ENCODE peak calls at places on chromosomes 4 and X, in ten cellular contexts. T is iPS DF 6.9, Q is right atrium auricular region, N is aorta, R is substantia nigra, L is lung, V is breast epithelium, Z is PC-9, O is psoas muscle, K is mesendoderm. Y is an unnamed sample.

GRCh38 chr4:677431-678293 is 3.3 kb downstream of the MYL5 start:
- DNase-seq in T (no peak), Q (no peak), V (no peak), L (no peak), N (peak), O (no peak), Z (peak), R (no peak), K (no peak), Y (peak)

GRCh38 chr4:155772459-155773195 is 13.8 kb downstream of the GUCY1B1 start:
- DNase-seq in R (no peak), Z (no peak), T (no peak), N (no peak), V (no peak), L (no peak), O (no peak), K (peak), Q (no peak), Y (peak)

GRCh38 chr4:41146716-41147506 is 67.4 kb downstream of the APBB2 start:
- DNase-seq in N (peak), K (no peak), T (no peak), V (no peak), L (no peak), Z (no peak), R (peak), O (peak), Q (no peak), Y (no peak)

GRCh38 chrX:21972721-21973120 is 32.2 kb downstream of the SMS start:
- DNase-seq in Q (no peak), K (peak), V (no peak), N (peak), Z (no peak), L (no peak), T (no peak), O (no peak), R (no peak), Y (no peak)

GRCh38 chrX:45851434-45851991 is 650.8 kb upstream of the DIPK2B start:
- DNase-seq in N (peak), O (peak), R (no peak), V (no peak), Z (peak), K (peak), T (peak), Q (no peak), L (no peak), Y (peak)

GRCh38 chr4:81404294-81404693 is 67.4 kb downstream of the RASGEF1B start:
- DNase-seq in Q (no peak), K (peak), T (no peak), Z (no peak), V (no peak), O (no peak), R (no peak), L (no peak), N (no peak), Y (no peak)

GRCh38 chr4:176575141-176575731 is 217.5 kb downstream of the VEGFC start:
- DNase-seq in K (no peak), L (no peak), O (no peak), R (no peak), Q (no peak), Z (no peak), N (no peak), T (no peak), V (no peak), Y (no peak)

GRCh38 chr4:136124251-136124745 is 1408.0 kb downstream of the PCDH18 start:
- DNase-seq in Q (no peak), R (no peak), T (no peak), L (no peak), V (no peak), N (no peak), O (no peak), Z (no peak), K (no peak), Y (no peak)

GRCh38 chrX:107610667-107611066 is 17.6 kb upstream of the PRPS1 start:
- DNase-seq in O (no peak), Z (no peak), R (no peak), T (no peak), K (no peak), L (no peak), Q (peak), V (no peak), N (no peak), Y (no peak)

DNA sequence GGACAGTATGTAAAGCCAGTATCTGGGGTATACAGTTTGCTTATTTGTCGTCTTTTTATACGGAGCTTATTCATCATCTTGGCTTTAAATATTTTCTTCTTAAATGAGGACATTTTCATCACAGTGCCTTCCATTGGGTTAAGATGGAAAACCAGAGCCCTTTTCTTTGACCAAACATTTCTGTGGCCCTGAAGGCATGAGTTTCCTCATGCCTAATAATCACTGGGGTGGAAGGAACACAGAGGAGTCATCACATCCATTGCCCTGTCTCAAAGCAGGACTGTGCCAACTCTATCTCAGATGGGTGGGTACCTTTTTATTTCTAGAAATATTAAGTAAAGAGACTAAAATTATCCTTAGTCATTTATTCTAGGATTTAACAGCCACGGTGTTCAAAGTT is 40.0 kb downstream of the CHRDL1 start:
- DNase-seq in R (no peak), V (no peak), O (no peak), K (no peak), T (no peak), L (no peak), Q (no peak), Z (peak), N (no peak), Y (no peak)
- H3K27ac ChIP-seq in R (no peak), V (no peak), O (no peak), K (no peak), T (no peak), L (no peak), Q (no peak), Z (peak), N (no peak), Y (no peak)

DNA sequence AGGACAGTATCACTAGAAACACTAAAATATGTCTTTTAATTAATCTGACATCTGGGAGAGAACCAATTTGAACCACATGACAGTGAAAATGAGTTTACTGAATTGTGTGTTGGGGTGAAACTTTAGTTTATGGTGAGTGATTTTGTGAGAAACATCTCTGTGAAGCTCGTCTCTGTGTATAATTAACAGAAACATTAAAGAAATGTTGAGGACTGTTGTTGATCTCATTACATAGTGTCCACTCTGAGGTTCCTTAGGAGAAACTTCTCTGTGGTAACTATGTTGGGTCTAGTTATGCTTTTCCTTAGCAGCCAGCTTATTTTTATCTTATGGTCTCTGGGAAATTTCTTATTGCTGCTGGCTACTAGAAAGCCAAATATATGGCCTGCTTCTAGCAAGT is 15.8 kb downstream of the FGF2 start:
- DNase-seq in Z (no peak), T (no peak), L (no peak), R (no peak), K (no peak), O (no peak), Q (no peak), V (no peak), N (no peak), Y (no peak)
- H3K27ac ChIP-seq in Z (no peak), T (no peak), L (no peak), R (no peak), K (no peak), O (no peak), Q (no peak), V (peak), N (peak), Y (no peak)

GRCh38 chr4:118753685-118754084 is 68.5 kb downstream of the METTL14 start:
- DNase-seq in R (no peak), V (no peak), T (no peak), K (no peak), N (no peak), Z (no peak), L (no peak), Q (no peak), O (no peak), Y (no peak)
- H3K27ac ChIP-seq in R (no peak), V (peak), T (no peak), K (no peak), N (no peak), Z (no peak), L (no peak), Q (peak), O (no peak), Y (no peak)

GRCh38 chr4:110625593-110626292 is 2.9 kb upstream of the PITX2 start:
- DNase-seq in R (no peak), V (no peak), T (no peak), O (no peak), Q (no peak), L (no peak), K (peak), N (no peak), Z (no peak), Y (no peak)
- H3K27ac ChIP-seq in R (no peak), V (no peak), T (no peak), O (no peak), Q (no peak), L (no peak), K (no peak), N (no peak), Z (no peak), Y (no peak)

DNA sequence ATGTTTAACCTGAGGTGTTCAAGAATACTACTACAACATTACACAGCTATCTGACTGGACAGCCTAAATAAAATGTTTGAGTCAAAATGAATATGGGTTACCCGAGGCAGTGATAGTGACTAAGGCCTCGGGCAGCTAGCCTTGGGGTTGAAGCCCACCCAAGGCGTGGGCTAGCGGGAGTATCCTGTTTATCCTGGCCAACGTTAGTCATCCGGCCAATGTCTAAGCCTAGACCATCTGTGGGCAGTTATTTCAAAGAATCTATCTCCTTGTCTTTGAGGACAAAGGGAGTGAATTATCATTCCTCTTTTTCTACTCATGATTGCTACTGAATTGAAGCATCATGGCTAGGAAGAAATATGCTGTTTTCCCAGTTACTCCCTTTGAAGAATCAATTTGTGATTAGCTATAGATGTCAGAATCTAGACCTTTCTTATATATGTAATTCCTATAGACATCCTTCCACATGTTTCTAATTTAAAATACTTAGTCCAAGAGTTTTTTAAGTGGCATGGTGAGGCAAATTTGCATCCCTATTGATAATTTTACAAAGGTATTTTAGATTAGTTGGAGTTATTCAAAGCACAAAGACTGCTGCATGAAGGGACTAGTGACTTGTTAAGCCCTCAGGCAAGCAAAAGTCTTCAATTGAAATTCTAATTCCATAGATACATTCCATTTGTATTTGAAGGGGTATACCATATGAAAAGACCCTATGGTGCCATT is 6.0 kb upstream of the PDGFC start:
- DNase-seq in Z (no peak), Q (no peak), K (no peak), V (no peak), T (no peak), O (no peak), L (no peak), N (no peak), R (no peak), Y (peak)
- H3K27ac ChIP-seq in Z (no peak), Q (no peak), K (no peak), V (no peak), T (no peak), O (no peak), L (no peak), N (no peak), R (no peak), Y (no peak)

GRCh38 chrX:100673397-100673953 is 29.5 kb downstream of the SRPX2 start:
- DNase-seq in O (no peak), T (no peak), R (no peak), Q (no peak), N (no peak), L (no peak), Z (no peak), K (no peak), V (no peak), Y (no peak)

GRCh38 chrX:100677616-100678181 is 33.7 kb downstream of the SRPX2 start:
- DNase-seq in L (no peak), K (no peak), N (no peak), Z (no peak), V (no peak), O (no peak), T (no peak), R (no peak), Q (no peak), Y (no peak)

GRCh38 chrX:100674705-100675104 is 30.7 kb downstream of the SRPX2 start:
- DNase-seq in O (no peak), R (no peak), L (no peak), Q (no peak), Z (no peak), K (no peak), N (no peak), T (no peak), V (no peak), Y (no peak)
- H3K27ac ChIP-seq in O (no peak), R (no peak), L (no peak), Q (no peak), Z (no peak), K (no peak), N (no peak), T (no peak), V (no peak), Y (no peak)

GRCh38 chr4:129146639-129147038 is 50.7 kb downstream of the C4orf33 start:
- DNase-seq in K (peak), N (no peak), L (no peak), T (no peak), V (no peak), R (no peak), Z (no peak), Q (no peak), O (no peak), Y (no peak)

GRCh38 chr4:129145222-129145730 is 49.3 kb downstream of the C4orf33 start:
- DNase-seq in N (no peak), K (no peak), Z (no peak), O (no peak), L (no peak), T (no peak), V (no peak), Q (no peak), R (no peak), Y (no peak)

GRCh38 chr4:129148892-129149291 is 52.9 kb downstream of the C4orf33 start:
- DNase-seq in N (no peak), V (no peak), T (no peak), K (no peak), O (no peak), L (no peak), Q (no peak), R (no peak), Z (no peak), Y (no peak)

GRCh38 chr4:129143359-129143758 is 47.4 kb downstream of the C4orf33 start:
- DNase-seq in Q (no peak), V (no peak), T (no peak), N (no peak), L (no peak), K (no peak), R (no peak), O (no peak), Z (no peak), Y (no peak)

GRCh38 chr4:129144755-129145206 is 48.8 kb downstream of the C4orf33 start:
- DNase-seq in N (no peak), K (no peak), T (no peak), R (no peak), V (no peak), O (no peak), Z (no peak), L (no peak), Q (no peak), Y (no peak)
- H3K27ac ChIP-seq in N (no peak), K (no peak), T (no peak), R (no peak), V (no peak), O (no peak), Z (no peak), L (no peak), Q (no peak), Y (no peak)

GRCh38 chr4:33060873-33061542 is 2340.8 kb downstream of the PCDH7 start:
- DNase-seq in Q (no peak), R (peak), K (peak), T (peak), Z (no peak), O (peak), V (no peak), N (no peak), L (no peak), Y (peak)

GRCh38 chr4:33065749-33066148 is 2345.6 kb downstream of the PCDH7 start:
- DNase-seq in V (no peak), L (no peak), K (no peak), Z (no peak), T (no peak), Q (no peak), O (no peak), N (no peak), R (no peak), Y (no peak)

GRCh38 chr4:33063238-33063637 is 2343.1 kb downstream of the PCDH7 start:
- DNase-seq in T (no peak), R (no peak), V (no peak), N (no peak), Z (no peak), O (no peak), L (no peak), Q (no peak), K (no peak), Y (peak)

GRCh38 chr4:33062155-33062554 is 2342.0 kb downstream of the PCDH7 start:
- DNase-seq in L (no peak), Z (no peak), N (no peak), V (no peak), K (no peak), O (no peak), T (no peak), R (no peak), Q (no peak), Y (no peak)

GRCh38 chr4:33061727-33062126 is 2341.6 kb downstream of the PCDH7 start:
- DNase-seq in T (no peak), R (no peak), Q (no peak), N (no peak), Z (no peak), L (no peak), K (no peak), V (no peak), O (no peak), Y (no peak)
- H3K27ac ChIP-seq in T (no peak), R (no peak), Q (no peak), N (no peak), Z (no peak), L (no peak), K (no peak), V (peak), O (no peak), Y (no peak)

GRCh38 chrX:40878821-40879571 is 143.7 kb upstream of the MED14 start:
- DNase-seq in N (no peak), O (no peak), L (no peak), V (no peak), T (peak), Z (no peak), K (peak), Q (no peak), R (no peak), Y (no peak)
- H3K27ac ChIP-seq in N (no peak), O (no peak), L (no peak), V (no peak), T (no peak), Z (no peak), K (no peak), Q (no peak), R (no peak), Y (peak)